ENCODE peak calls at places on chromosomes 1 and 21, in four cellular contexts. One of them, this sample, is unnamed. For H3K27me3 and H3K9me3, the result is how much of the 10 kb centered on the place peaks cover.

GRCh38 chr1:240705584-240705983 is 93.6 kb upstream of the GREM2 start:
- DNase-seq in cardiac muscle cell: no peak
- DNase-seq in fibroblast of lung: peak
- DNase-seq in mesenchymal stem cell: no peak
- DNase-seq in this sample: peak

GRCh38 chr1:12654004-12654567 is 10.2 kb downstream of the AADACL4 start:
- DNase-seq in fibroblast of lung: peak
- DNase-seq in mesenchymal stem cell: no peak
- DNase-seq in cardiac muscle cell: no peak
- DNase-seq in this sample: no peak

GRCh38 chr1:201136696-201137392 is 9.9 kb upstream of the ASCL5 start:
- DNase-seq in cardiac muscle cell: no peak
- DNase-seq in fibroblast of lung: no peak
- DNase-seq in mesenchymal stem cell: no peak
- DNase-seq in this sample: no peak

GRCh38 chr1:59696421-59697115 is 118.2 kb upstream of the HOOK1 start:
- DNase-seq in cardiac muscle cell: no peak
- DNase-seq in mesenchymal stem cell: no peak
- DNase-seq in fibroblast of lung: no peak
- DNase-seq in this sample: no peak

GRCh38 chr1:46180082-46180616 is 3.9 kb upstream of the P3R3URF start:
- DNase-seq in fibroblast of lung: no peak
- DNase-seq in cardiac muscle cell: peak
- DNase-seq in mesenchymal stem cell: no peak
- DNase-seq in this sample: no peak

GRCh38 chr1:224447251-224447650 is 12.7 kb upstream of the WDR26 start:
- DNase-seq in mesenchymal stem cell: no peak
- DNase-seq in cardiac muscle cell: no peak
- DNase-seq in fibroblast of lung: peak
- DNase-seq in this sample: peak

GRCh38 chr1:107525146-107525545 is 384.3 kb downstream of the NTNG1 start:
- DNase-seq in fibroblast of lung: no peak
- DNase-seq in cardiac muscle cell: no peak
- DNase-seq in mesenchymal stem cell: no peak
- DNase-seq in this sample: no peak

GRCh38 chr1:45103534-45103933 is 91.5 kb downstream of the UROD start:
- DNase-seq in mesenchymal stem cell: no peak
- DNase-seq in fibroblast of lung: no peak
- DNase-seq in cardiac muscle cell: no peak
- DNase-seq in this sample: no peak

GRCh38 chr1:220573836-220574235 is 45.9 kb downstream of the MARK1 start:
- DNase-seq in mesenchymal stem cell: no peak
- DNase-seq in fibroblast of lung: no peak
- DNase-seq in cardiac muscle cell: no peak
- DNase-seq in this sample: no peak

GRCh38 chr1:54950361-54951163 is 29.9 kb upstream of the TMEM61 start:
- DNase-seq in cardiac muscle cell: peak
- DNase-seq in fibroblast of lung: peak
- DNase-seq in mesenchymal stem cell: peak
- DNase-seq in this sample: peak

GRCh38 chr1:204828352-204828850 is 42.3 kb upstream of the NFASC start:
- DNase-seq in cardiac muscle cell: peak
- DNase-seq in mesenchymal stem cell: peak
- DNase-seq in fibroblast of lung: no peak
- DNase-seq in this sample: peak

GRCh38 chr1:56437959-56438358 is 141.4 kb downstream of the PLPP3 start:
- DNase-seq in cardiac muscle cell: no peak
- DNase-seq in mesenchymal stem cell: no peak
- DNase-seq in fibroblast of lung: peak
- DNase-seq in this sample: peak

GRCh38 chr21:15667824-15668223 is 62.0 kb upstream of the USP25 start:
- DNase-seq in mesenchymal stem cell: no peak
- DNase-seq in fibroblast of lung: no peak
- DNase-seq in cardiac muscle cell: peak
- DNase-seq in this sample: no peak

GRCh38 chr1:906532-907420 is 16.9 kb upstream of the SAMD11 start:
- DNase-seq in mesenchymal stem cell: peak
- DNase-seq in fibroblast of lung: peak
- DNase-seq in cardiac muscle cell: peak
- DNase-seq in this sample: peak

GRCh38 chr1:201655243-201655642 is 116.3 kb downstream of the NAV1 start:
- DNase-seq in fibroblast of lung: peak
- DNase-seq in mesenchymal stem cell: peak
- DNase-seq in cardiac muscle cell: no peak
- DNase-seq in this sample: peak

GRCh38 chr1:40820911-40821693 is 37.5 kb downstream of the KCNQ4 start:
- DNase-seq in mesenchymal stem cell: no peak
- DNase-seq in fibroblast of lung: no peak
- DNase-seq in cardiac muscle cell: no peak
- DNase-seq in this sample: no peak

GRCh38 chr1:63690966-63691365 is 82.9 kb upstream of the ROR1 start:
- DNase-seq in cardiac muscle cell: no peak
- DNase-seq in fibroblast of lung: no peak
- DNase-seq in mesenchymal stem cell: no peak
- DNase-seq in this sample: peak

GRCh38 chr1:117739516-117739915 is 133.7 kb downstream of the TENT5C start:
- DNase-seq in mesenchymal stem cell: no peak
- DNase-seq in fibroblast of lung: no peak
- DNase-seq in cardiac muscle cell: no peak
- DNase-seq in this sample: no peak

GRCh38 chr1:205980182-205980830 is 22.9 kb downstream of the RAB7B start:
- DNase-seq in cardiac muscle cell: no peak
- DNase-seq in fibroblast of lung: no peak
- DNase-seq in mesenchymal stem cell: no peak
- DNase-seq in this sample: no peak

GRCh38 chr21:37503848-37504467 is 137.4 kb downstream of the DYRK1A start:
- DNase-seq in fibroblast of lung: peak
- DNase-seq in mesenchymal stem cell: peak
- DNase-seq in cardiac muscle cell: no peak
- DNase-seq in this sample: no peak

GRCh38 chr1:39130297-39130696 is 74.2 kb upstream of the MACF1 start:
- DNase-seq in cardiac muscle cell: no peak
- DNase-seq in fibroblast of lung: peak
- DNase-seq in mesenchymal stem cell: peak
- DNase-seq in this sample: peak

GRCh38 chr1:92030701-92031107 is 919 bp downstream of the EPHX4 start:
- DNase-seq in fibroblast of lung: peak
- DNase-seq in mesenchymal stem cell: peak
- DNase-seq in cardiac muscle cell: no peak
- DNase-seq in this sample: no peak

GRCh38 chr1:168419746-168420145 is 124.1 kb downstream of the XCL2 start:
- DNase-seq in cardiac muscle cell: no peak
- DNase-seq in mesenchymal stem cell: no peak
- DNase-seq in fibroblast of lung: no peak
- DNase-seq in this sample: no peak

GRCh38 chr1:115429242-115429641 is 91.2 kb upstream of the NGF start:
- DNase-seq in cardiac muscle cell: no peak
- DNase-seq in fibroblast of lung: peak
- DNase-seq in mesenchymal stem cell: peak
- DNase-seq in this sample: no peak

GRCh38 chr1:16019580-16020277 is 1.9 kb upstream of the HSPB7 start:
- DNase-seq in mesenchymal stem cell: peak
- DNase-seq in fibroblast of lung: no peak
- DNase-seq in cardiac muscle cell: peak
- DNase-seq in this sample: no peak

GRCh38 chr1:116921937-116922336 is 12.2 kb downstream of the PTGFRN start:
- DNase-seq in cardiac muscle cell: no peak
- DNase-seq in fibroblast of lung: no peak
- DNase-seq in mesenchymal stem cell: no peak
- DNase-seq in this sample: no peak

GRCh38 chr1:230113605-230114241 is 46.7 kb downstream of the GALNT2 start:
- DNase-seq in fibroblast of lung: peak
- DNase-seq in mesenchymal stem cell: peak
- DNase-seq in cardiac muscle cell: no peak
- DNase-seq in this sample: peak

GRCh38 chr1:53945433-53946251 is at the start of gene IFT25:
- DNase-seq in cardiac muscle cell: peak
- DNase-seq in mesenchymal stem cell: peak
- DNase-seq in fibroblast of lung: peak
- DNase-seq in this sample: peak

GRCh38 chr1:14681182-14681581 is 82.7 kb downstream of the KAZN start:
- DNase-seq in mesenchymal stem cell: no peak
- DNase-seq in fibroblast of lung: no peak
- DNase-seq in cardiac muscle cell: no peak
- DNase-seq in this sample: peak

GRCh38 chr1:23825762-23826522 is 713 bp upstream of the HMGCL start:
- DNase-seq in cardiac muscle cell: no peak
- DNase-seq in fibroblast of lung: no peak
- DNase-seq in mesenchymal stem cell: no peak
- DNase-seq in this sample: no peak

GRCh38 chr1:246987083-246987690 is 20.7 kb downstream of the ZNF695 start:
- DNase-seq in mesenchymal stem cell: peak
- DNase-seq in cardiac muscle cell: no peak
- DNase-seq in fibroblast of lung: no peak
- DNase-seq in this sample: no peak
- H3K4me3 ChIP-seq in mesenchymal stem cell: peak
- H3K4me3 ChIP-seq in cardiac muscle cell: no peak
- H3K4me3 ChIP-seq in fibroblast of lung: no peak
- H3K4me3 ChIP-seq in this sample: no peak

DNA sequence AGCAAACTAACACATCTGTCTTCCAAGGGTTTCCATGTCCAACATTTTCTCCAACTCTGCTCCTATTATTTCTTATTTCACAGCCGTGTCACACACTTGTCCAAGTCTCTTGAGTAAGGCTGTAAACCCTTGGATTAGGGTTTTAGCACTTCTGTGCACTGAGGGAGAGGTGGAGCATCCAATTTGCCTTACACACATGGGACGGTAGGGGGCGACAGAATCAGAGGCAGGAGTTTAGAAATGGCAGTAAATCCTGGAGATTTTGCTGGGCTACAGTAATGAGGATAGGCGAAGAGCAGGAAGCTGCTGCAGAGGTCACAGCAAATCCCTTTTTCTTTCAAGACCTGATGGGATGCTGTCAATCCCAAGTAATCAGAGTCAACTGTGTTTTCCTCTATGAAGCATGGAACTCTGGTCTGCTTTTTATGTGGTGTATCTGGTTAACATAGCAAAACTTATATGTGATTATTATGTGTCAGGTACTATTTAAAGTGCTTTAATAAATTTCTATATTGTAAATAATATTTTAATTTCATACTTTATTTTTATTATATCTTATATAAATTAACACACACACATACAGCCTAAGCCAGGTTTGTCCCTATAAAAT is 15.4 kb upstream of the LCE5A start:
- DNase-seq in cardiac muscle cell: no peak
- DNase-seq in mesenchymal stem cell: no peak
- DNase-seq in fibroblast of lung: no peak
- DNase-seq in this sample: peak
- H3K27me3 ChIP-seq in cardiac muscle cell: under half
- H3K27me3 ChIP-seq in mesenchymal stem cell: under half
- H3K27me3 ChIP-seq in fibroblast of lung: under half
- H3K27me3 ChIP-seq in this sample: under half

GRCh38 chr21:40555129-40555528 is 291.8 kb downstream of the DSCAM start:
- DNase-seq in fibroblast of lung: no peak
- DNase-seq in mesenchymal stem cell: no peak
- DNase-seq in cardiac muscle cell: no peak
- DNase-seq in this sample: no peak
- H3K9me3 ChIP-seq in fibroblast of lung: under half
- H3K9me3 ChIP-seq in mesenchymal stem cell: under half
- H3K9me3 ChIP-seq in cardiac muscle cell: under half
- H3K9me3 ChIP-seq in this sample: under half

GRCh38 chr1:36733748-36734147 is 251.0 kb upstream of the CSF3R start:
- DNase-seq in mesenchymal stem cell: no peak
- DNase-seq in cardiac muscle cell: no peak
- DNase-seq in fibroblast of lung: no peak
- DNase-seq in this sample: no peak
- H3K4me3 ChIP-seq in mesenchymal stem cell: no peak
- H3K4me3 ChIP-seq in cardiac muscle cell: no peak
- H3K4me3 ChIP-seq in fibroblast of lung: no peak
- H3K4me3 ChIP-seq in this sample: no peak

DNA sequence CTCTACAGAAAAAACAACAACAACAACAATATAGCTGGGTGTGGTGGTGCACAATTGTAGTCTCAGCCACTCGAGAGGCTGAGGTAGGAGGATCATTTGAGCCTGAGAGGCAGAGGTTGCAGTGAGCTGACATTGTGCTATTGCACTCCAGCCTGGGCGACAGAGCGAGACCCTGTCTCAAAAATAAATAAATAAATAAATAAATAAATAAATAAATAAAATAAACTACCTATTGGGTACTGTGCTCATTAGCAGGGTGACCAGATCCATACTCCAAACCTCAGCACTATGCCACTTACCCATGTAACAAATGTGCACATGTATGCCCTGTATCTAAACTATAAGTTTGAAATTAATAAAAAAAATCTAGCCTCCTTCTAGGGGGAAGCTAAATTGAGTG is 369.4 kb upstream of the AJAP1 start:
- DNase-seq in cardiac muscle cell: no peak
- DNase-seq in fibroblast of lung: no peak
- DNase-seq in mesenchymal stem cell: no peak
- DNase-seq in this sample: no peak
- H3K27me3 ChIP-seq in cardiac muscle cell: under half
- H3K27me3 ChIP-seq in fibroblast of lung: under half
- H3K27me3 ChIP-seq in mesenchymal stem cell: under half
- H3K27me3 ChIP-seq in this sample: under half

DNA sequence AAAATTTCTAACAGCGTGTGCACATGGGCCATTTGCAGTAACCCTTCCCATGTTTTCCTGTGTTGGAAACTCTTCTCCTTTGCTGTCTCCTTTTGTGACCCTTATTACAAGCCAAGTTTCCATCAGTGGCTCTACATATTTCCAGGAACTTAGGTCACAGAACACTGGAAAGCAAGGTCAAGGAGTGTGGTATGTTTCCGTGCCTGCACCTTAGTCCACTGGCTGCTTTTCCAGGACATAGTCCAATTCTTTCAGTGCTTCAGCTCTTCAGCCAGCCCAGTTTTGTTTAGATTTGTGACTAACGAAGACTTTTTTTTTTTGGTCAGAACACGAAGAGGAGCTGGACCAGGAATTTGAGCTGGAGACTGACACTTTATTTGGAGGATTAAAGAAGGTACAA is 33.8 kb downstream of the HHAT start:
- DNase-seq in fibroblast of lung: peak
- DNase-seq in cardiac muscle cell: no peak
- DNase-seq in mesenchymal stem cell: peak
- DNase-seq in this sample: peak
- H3K9me3 ChIP-seq in fibroblast of lung: under half
- H3K9me3 ChIP-seq in cardiac muscle cell: under half
- H3K9me3 ChIP-seq in mesenchymal stem cell: under half
- H3K9me3 ChIP-seq in this sample: under half